ENCODE peak calls at places on chromosomes 11 and 22, in five cellular contexts. Q, S, K, V and C are unnamed samples. For H3K27me3, the result is how much of the 10 kb centered on the place peaks cover.

GRCh38 chr22:39746600-39747262 is 146.8 kb downstream of the ENTHD1 start:
- DNase-seq in Q (no peak), S (no peak), K (no peak), V (no peak), C (no peak)

GRCh38 chr22:33806191-33806590 is 114.1 kb downstream of the LARGE1 start:
- DNase-seq in Q (no peak), S (peak), K (no peak), V (no peak), C (no peak)

GRCh38 chr11:75334976-75335375 is 16.5 kb downstream of the ARRB1 start:
- DNase-seq in Q (no peak), S (no peak), K (no peak), V (no peak), C (no peak)

GRCh38 chr22:39122772-39123470 is 25.9 kb downstream of the APOBEC3H start:
- DNase-seq in Q (no peak), S (no peak), K (no peak), V (no peak), C (no peak)

GRCh38 chr11:132523929-132524328 is 1008.4 kb downstream of the OPCML start:
- DNase-seq in Q (no peak), S (no peak), K (no peak), V (no peak), C (peak)

GRCh38 chr11:115251126-115251525 is 253.1 kb downstream of the CADM1 start:
- DNase-seq in Q (no peak), S (no peak), K (no peak), V (no peak), C (no peak)

GRCh38 chr11:46554205-46555162 is 39.3 kb downstream of the AMBRA1 start:
- DNase-seq in Q (peak), S (peak), K (no peak), V (no peak), C (peak)

GRCh38 chr22:32702421-32702820 is 99.1 kb upstream of the TIMP3 start:
- DNase-seq in Q (no peak), S (no peak), K (no peak), V (no peak), C (no peak)

GRCh38 chr22:27241430-27242110 is 560.0 kb downstream of the MN1 start:
- DNase-seq in Q (no peak), S (no peak), K (no peak), V (no peak), C (no peak)

GRCh38 chr22:39026509-39027150 is 5.7 kb downstream of the APOBEC3D start:
- DNase-seq in Q (no peak), S (no peak), K (no peak), V (no peak), C (no peak)

GRCh38 chr11:19666951-19667350 is 45.7 kb upstream of the NAV2 start:
- DNase-seq in Q (no peak), S (no peak), K (no peak), V (no peak), C (no peak)

GRCh38 chr22:28029201-28029948 is 110.3 kb upstream of the PITPNB start:
- DNase-seq in Q (no peak), S (peak), K (peak), V (peak), C (no peak)

DNA sequence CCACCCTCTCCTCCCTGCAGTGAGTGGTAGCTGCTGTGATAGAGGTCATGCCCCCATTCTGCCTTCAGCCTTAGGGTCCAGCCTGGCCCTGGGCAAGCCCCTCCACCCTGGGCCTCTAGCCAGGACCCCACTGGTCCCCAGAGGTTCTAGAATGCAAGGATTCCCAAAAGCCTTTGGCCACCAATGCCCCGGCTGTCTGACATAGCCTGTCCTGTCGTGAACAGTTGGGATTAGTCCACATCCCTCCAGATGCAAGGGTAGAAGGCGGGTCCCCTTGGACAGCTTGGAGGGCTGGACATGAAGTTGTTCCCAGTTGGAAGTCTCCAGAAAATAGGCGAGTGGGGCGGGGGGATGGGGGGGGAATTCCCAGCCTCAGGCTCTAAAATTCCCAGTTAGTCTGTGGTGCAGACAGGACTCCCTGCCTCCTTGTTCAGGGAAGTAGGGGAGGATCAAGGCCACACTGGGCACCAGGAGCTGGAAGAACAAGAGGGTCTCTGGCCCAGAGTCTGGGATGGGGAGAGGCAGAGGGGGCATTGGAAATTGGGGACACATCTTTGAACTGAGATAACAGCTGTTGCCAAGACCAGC is 5.2 kb upstream of the ADORA2A start:
- DNase-seq in Q (no peak), S (no peak), K (no peak), V (no peak), C (no peak)
- H3K27me3 ChIP-seq in Q (under half), S (under half), K (under half), V (under half), C (half or more)

GRCh38 chr11:63907808-63908530 is 9.0 kb downstream of the RCOR2 start:
- DNase-seq in Q (no peak), S (no peak), K (no peak), V (no peak), C (no peak)
- TF ChIP-seq CTCF in Q (peak), S (no peak), K (no peak), V (no peak), C (no peak)

GRCh38 chr11:16607675-16608644 is 130.5 kb upstream of the C11orf58 start:
- DNase-seq in Q (no peak), S (peak), K (peak), V (no peak), C (peak)
- H3K27me3 ChIP-seq in Q (half or more), S (under half), K (half or more), V (under half), C (under half)

DNA sequence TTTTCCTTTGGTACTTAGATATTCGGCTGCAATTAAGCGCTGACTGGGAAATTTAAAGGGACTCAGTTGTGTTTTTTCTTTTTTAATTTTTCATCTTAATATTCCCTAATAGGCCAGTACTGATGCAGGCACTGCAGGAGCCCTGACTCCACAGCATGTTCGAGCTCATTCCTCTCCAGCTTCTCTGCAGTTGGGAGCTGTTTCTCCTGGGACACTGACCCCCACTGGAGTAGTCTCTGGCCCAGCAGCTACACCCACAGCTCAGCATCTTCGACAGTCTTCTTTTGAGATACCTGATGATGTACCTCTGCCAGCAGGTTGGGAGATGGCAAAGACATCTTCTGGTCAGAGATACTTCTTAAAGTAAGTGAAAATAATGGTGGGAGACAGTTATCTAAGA is 3.8 kb downstream of the YAP1 start:
- DNase-seq in Q (no peak), S (peak), K (no peak), V (no peak), C (no peak)
- TF ChIP-seq CTCF in Q (no peak), S (no peak), K (no peak), V (no peak), C (no peak)

GRCh38 chr11:124872741-124873140 is 7.5 kb downstream of the ROBO3 start:
- DNase-seq in Q (no peak), S (no peak), K (no peak), V (no peak), C (no peak)

GRCh38 chr11:124872280-124872679 is 7.0 kb downstream of the ROBO3 start:
- DNase-seq in Q (no peak), S (no peak), K (no peak), V (no peak), C (no peak)

GRCh38 chr11:124874571-124875255 is 9.5 kb downstream of the ROBO3 start:
- DNase-seq in Q (no peak), S (no peak), K (no peak), V (no peak), C (no peak)

GRCh38 chr11:124875401-124875800 is 10.2 kb downstream of the ROBO3 start:
- DNase-seq in Q (no peak), S (no peak), K (no peak), V (no peak), C (no peak)

GRCh38 chr11:124873980-124874379 is 8.7 kb downstream of the ROBO3 start:
- DNase-seq in Q (no peak), S (no peak), K (no peak), V (peak), C (no peak)
- H3K27me3 ChIP-seq in Q (under half), S (under half), K (under half), V (under half), C (half or more)

DNA sequence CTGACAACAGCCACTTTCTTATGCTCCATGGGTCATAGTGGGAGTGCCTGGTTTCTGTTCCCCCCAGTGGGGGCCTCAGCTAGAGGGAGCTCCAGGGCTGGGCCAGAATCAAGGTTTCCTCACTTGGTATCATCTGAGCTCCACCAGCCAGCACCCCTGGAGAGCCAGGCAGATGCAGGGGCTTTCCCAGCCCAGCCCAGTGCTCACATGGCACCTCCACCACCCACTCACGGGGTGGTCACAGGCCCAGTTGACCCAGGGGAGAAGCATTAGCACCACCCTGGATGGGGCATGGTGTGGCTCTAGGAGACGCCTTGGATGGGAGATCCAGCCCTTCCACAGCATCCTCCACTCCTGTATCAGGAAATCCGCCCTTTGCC is 24.1 kb upstream of the WNT7B start:
- DNase-seq in Q (no peak), S (no peak), K (no peak), V (no peak), C (no peak)
- TF ChIP-seq CTCF in Q (no peak), S (peak), K (no peak), V (no peak), C (peak)

GRCh38 chr11:124543145-124543544 is 309 bp downstream of the OR8B12 start:
- DNase-seq in Q (no peak), S (no peak), K (no peak), V (no peak), C (no peak)
- H3K27me3 ChIP-seq in Q (under half), S (under half), K (under half), V (under half), C (under half)

DNA sequence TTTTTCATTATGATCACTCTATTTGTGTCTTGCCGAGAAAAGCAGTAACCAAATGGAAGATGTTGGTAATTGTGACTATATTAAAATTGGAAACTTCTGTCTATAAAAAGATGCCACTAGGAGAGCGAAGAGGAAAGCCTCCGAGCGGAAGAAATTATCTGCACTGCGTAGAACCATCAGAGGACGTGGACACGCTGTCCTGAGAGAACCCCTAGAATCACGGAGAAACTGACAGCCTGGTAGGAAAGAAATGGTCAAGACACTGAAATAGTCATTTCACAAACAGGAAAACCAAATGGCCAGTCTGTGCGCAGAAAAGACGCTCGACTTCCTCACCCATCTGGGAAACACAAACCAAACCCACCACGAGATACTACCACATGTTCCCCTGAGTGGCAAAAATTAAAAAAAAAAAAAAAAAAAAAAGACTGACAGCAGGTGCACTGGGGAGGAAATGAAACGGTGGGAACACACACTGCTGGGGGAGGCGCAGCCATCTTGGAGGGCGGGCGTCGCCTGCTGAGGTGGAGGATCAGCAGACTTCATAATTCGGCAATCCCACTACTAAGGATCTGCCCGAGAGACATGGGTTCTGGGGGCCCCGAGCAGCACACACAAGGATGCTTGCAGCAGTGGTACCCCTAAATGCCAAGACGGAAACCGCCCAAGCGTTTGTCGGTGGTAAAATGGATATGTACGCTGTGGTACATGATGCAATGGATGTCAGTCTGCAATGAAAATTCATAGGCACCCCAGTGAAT is 21.3 kb downstream of the IFITM10 start:
- DNase-seq in Q (no peak), S (no peak), K (no peak), V (no peak), C (no peak)
- TF ChIP-seq CTCF in Q (no peak), S (no peak), K (no peak), V (no peak), C (no peak)